ENCODE peak calls at places on chromosome 13, in nine cellular contexts. Z is heart right ventricle; B is mucosa of descending colon; G is type B pancreatic cell; M is neural crest cell; O is cardiac fibroblast; L is Peyer's patch; C is foreskin keratinocyte; Y is CD4-positive, alpha-beta T cell. I is an unnamed sample.
A peak's percentile ranks its signal among the peaks of the same experiment; 100 is the strongest.

GRCh38 chr13:111385182-111385857 is 64.9 kb downstream of the TEX29 start:
- DNase-seq in M (no peak), B (no peak), G (peak; percentile 32), Y (no peak), Z (no peak), L (no peak), C (no peak), O (no peak), I (no peak)

GRCh38 chr13:33918199-33918932 is 100.4 kb downstream of the RFC3 start:
- DNase-seq in C (no peak), L (no peak), G (no peak), Y (no peak), O (peak; percentile 78), Z (no peak), B (no peak), M (no peak), I (no peak)

GRCh38 chr13:85798999-85799646 is at the start of gene SLITRK6:
- DNase-seq in O (peak; percentile 46), M (no peak), L (no peak), Y (no peak), C (peak; percentile 91), Z (no peak), G (no peak), B (no peak), I (peak; percentile 10)

GRCh38 chr13:20073775-20074174 is 87.1 kb downstream of the GJA3 start:
- DNase-seq in M (no peak), C (no peak), L (no peak), B (no peak), Z (no peak), O (no peak), G (no peak), Y (no peak), I (no peak)

GRCh38 chr13:30766957-30767603 is 31.7 kb downstream of the ALOX5AP start:
- DNase-seq in M (no peak), C (no peak), L (no peak), Y (no peak), G (no peak), Z (no peak), B (no peak), O (no peak), I (no peak)

GRCh38 chr13:51612867-51613266 is 28.6 kb downstream of the WDFY2 start:
- DNase-seq in Y (no peak), B (no peak), L (no peak), O (no peak), C (no peak), Z (no peak), M (no peak), G (no peak), I (no peak)

GRCh38 chr13:110129539-110130186 is 177.3 kb downstream of the COL4A1 start:
- DNase-seq in O (no peak), G (no peak), B (no peak), Y (no peak), Z (no peak), M (no peak), L (no peak), C (no peak), I (no peak)

GRCh38 chr13:100493418-100493817 is 95.2 kb downstream of the GGACT start:
- DNase-seq in Z (no peak), M (no peak), Y (no peak), C (no peak), L (no peak), O (peak; percentile 62), G (no peak), B (no peak), I (no peak)

GRCh38 chr13:111460548-111461444 is 140.4 kb downstream of the TEX29 start:
- DNase-seq in M (peak; percentile 45), L (peak; percentile 22), G (peak; percentile 70), Z (no peak), C (no peak), Y (no peak), O (peak; percentile 43), B (no peak), I (peak; percentile 24)

GRCh38 chr13:52447354-52447753 is 3.1 kb downstream of the VPS36 start:
- DNase-seq in M (no peak), C (no peak), O (no peak), Z (no peak), G (no peak), B (no peak), Y (no peak), L (no peak), I (no peak)

GRCh38 chr13:41613984-41614581 is 156.7 kb downstream of the RGCC start:
- DNase-seq in G (no peak), Y (no peak), B (no peak), M (no peak), L (no peak), O (peak; percentile 93), Z (peak; percentile 48), C (no peak), I (no peak)

GRCh38 chr13:51714663-51715168 is 89.2 kb downstream of the DHRS12 start:
- DNase-seq in C (peak; percentile 95), L (no peak), Z (no peak), M (no peak), Y (no peak), O (peak; percentile 13), B (no peak), G (no peak), I (peak; percentile 19)

GRCh38 chr13:27962982-27963381 is 6.1 kb downstream of the CDX2 start:
- DNase-seq in B (peak; percentile 45), Z (no peak), G (peak; percentile 36), L (peak; percentile 54), O (no peak), M (no peak), Y (no peak), C (no peak), I (no peak)

GRCh38 chr13:94704347-94705080 is 7.8 kb downstream of the SOX21 start:
- DNase-seq in B (no peak), L (no peak), M (peak; percentile 43), Y (no peak), C (no peak), Z (no peak), G (no peak), O (no peak), I (no peak)

GRCh38 chr13:33132644-33133440 is 116.6 kb downstream of the KL start:
- DNase-seq in Y (no peak), G (no peak), B (no peak), M (no peak), O (peak; percentile 64), Z (no peak), C (no peak), L (no peak), I (no peak)

GRCh38 chr13:27200413-27201066 is 28.9 kb upstream of the USP12 start:
- DNase-seq in L (no peak), G (no peak), Z (no peak), B (no peak), Y (no peak), C (no peak), M (no peak), O (no peak), I (no peak)

GRCh38 chr13:51912511-51913225 is 50.9 kb downstream of the CCDC70 start:
- DNase-seq in Z (no peak), Y (no peak), C (no peak), L (no peak), G (no peak), O (no peak), B (no peak), M (no peak), I (no peak)

GRCh38 chr13:50512602-50513527 is 330.6 kb downstream of the DLEU7 start:
- DNase-seq in L (no peak), G (no peak), B (peak; percentile 75), Y (peak; percentile 36), C (no peak), Z (peak; percentile 65), M (peak; percentile 24), O (peak; percentile 60), I (peak; percentile 25)

GRCh38 chr13:30792257-30793000 is 57.1 kb downstream of the ALOX5AP start:
- DNase-seq in L (peak; percentile 66), B (peak; percentile 63), G (peak; percentile 76), Z (peak; percentile 71), O (peak; percentile 95), C (peak; percentile 61), Y (no peak), M (no peak), I (peak; percentile 82)

GRCh38 chr13:40129467-40129866 is 474.0 kb downstream of the COG6 start:
- DNase-seq in M (no peak), O (no peak), C (no peak), G (no peak), Y (no peak), Z (no peak), L (no peak), B (no peak), I (no peak)

DNA sequence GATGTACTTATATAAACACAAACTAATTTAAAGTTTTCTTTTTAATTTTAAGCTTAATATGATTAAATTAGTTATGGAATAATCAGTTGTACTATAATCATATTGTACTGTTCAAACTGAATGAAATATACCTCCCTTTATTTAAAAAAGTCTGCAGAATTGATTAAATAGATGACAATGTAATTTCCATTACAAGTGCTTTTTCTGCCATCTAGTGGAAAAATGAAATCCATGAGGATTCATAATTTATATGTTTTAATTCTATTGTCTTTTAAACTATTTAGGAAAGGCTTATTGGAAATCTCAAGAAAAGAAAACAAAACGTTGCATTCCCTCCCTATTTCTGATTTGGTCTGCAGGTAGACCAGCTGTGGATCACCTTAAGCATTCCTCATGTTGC is 30.8 kb downstream of the MZT1 start:
- DNase-seq in Z (no peak), O (peak; percentile 39), B (no peak), Y (no peak), C (no peak), G (no peak), M (no peak), L (no peak), I (no peak)
- TF ChIP-seq CTCF in Z (peak; percentile 64), O (peak; percentile 28), B (no peak), Y (no peak), C (peak; percentile 74), G (peak; percentile 67), M (peak; percentile 63), L (no peak), I (no peak)

DNA sequence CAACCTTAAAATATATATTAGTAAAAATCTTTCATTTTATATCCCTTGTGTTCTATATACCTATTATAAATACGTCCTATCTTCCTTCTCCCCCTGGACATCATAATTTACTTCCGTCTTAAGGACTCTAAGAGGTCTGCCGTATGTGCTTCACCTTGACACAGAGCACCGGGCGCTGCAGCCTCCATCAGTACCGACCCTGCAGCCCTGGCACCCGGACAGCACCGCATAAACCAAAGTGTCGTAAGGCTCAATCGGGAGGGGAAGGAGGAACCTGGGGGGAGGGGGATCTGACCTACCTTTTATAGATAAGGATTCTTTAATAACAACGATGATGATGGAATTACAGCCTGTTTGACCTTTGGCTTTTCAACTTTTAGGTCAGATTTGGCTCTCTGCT is 44.0 kb downstream of the EFNB2 start:
- DNase-seq in G (no peak), B (no peak), C (no peak), Y (no peak), Z (no peak), O (no peak), M (no peak), L (no peak), I (no peak)
- TF ChIP-seq CTCF in G (no peak), B (no peak), C (no peak), Y (no peak), Z (no peak), O (no peak), M (no peak), L (no peak), I (no peak)

GRCh38 chr13:114155923-114156883 is 22.9 kb upstream of the CFAP97D2 start:
- DNase-seq in O (no peak), G (no peak), Z (no peak), C (no peak), B (peak; percentile 24), Y (no peak), M (no peak), L (no peak), I (no peak)
- TF ChIP-seq CTCF in O (no peak), G (no peak), Z (no peak), C (no peak), B (no peak), Y (no peak), M (no peak), L (no peak), I (no peak)

GRCh38 chr13:37074703-37075102 is 15.2 kb upstream of the SUPT20H start:
- DNase-seq in Y (no peak), B (no peak), M (no peak), C (no peak), G (no peak), L (no peak), Z (no peak), O (peak; percentile 67), I (no peak)
- TF ChIP-seq CTCF in Y (peak; percentile 54), B (no peak), M (peak; percentile 63), C (peak; percentile 68), G (peak; percentile 65), L (peak; percentile 12), Z (peak; percentile 54), O (peak; percentile 21), I (no peak)